ENCODE peak calls at places on chromosome 17, in eight cellular contexts. One of them, this sample, is unnamed.

GRCh38 chr17:72567774-72568173 is 447.0 kb downstream of the SOX9 start:
- DNase-seq in NCI-H2107: no peak
- DNase-seq in A172: no peak
- DNase-seq in pancreas: no peak
- DNase-seq in NCI-H774: peak; percentile 31
- DNase-seq in HCEC 1CT: no peak
- DNase-seq in tibial nerve: no peak
- DNase-seq in WTC11: no peak
- DNase-seq in this sample: no peak

GRCh38 chr17:199806-200603 is 18.6 kb upstream of the DOC2B start:
- DNase-seq in HCEC 1CT: no peak
- DNase-seq in tibial nerve: no peak
- DNase-seq in NCI-H2107: no peak
- DNase-seq in A172: peak; percentile 47
- DNase-seq in NCI-H774: no peak
- DNase-seq in pancreas: peak; percentile 80
- DNase-seq in WTC11: peak; percentile 27
- DNase-seq in this sample: no peak

GRCh38 chr17:79579074-79579800 is 31.6 kb downstream of the RBFOX3 start:
- DNase-seq in pancreas: no peak
- DNase-seq in NCI-H2107: no peak
- DNase-seq in WTC11: no peak
- DNase-seq in A172: no peak
- DNase-seq in HCEC 1CT: no peak
- DNase-seq in NCI-H774: no peak
- DNase-seq in tibial nerve: no peak
- DNase-seq in this sample: no peak

GRCh38 chr17:40854175-40854814 is 12.7 kb downstream of the KRT12 start:
- DNase-seq in NCI-H2107: no peak
- DNase-seq in HCEC 1CT: peak; percentile 93
- DNase-seq in pancreas: no peak
- DNase-seq in NCI-H774: no peak
- DNase-seq in tibial nerve: no peak
- DNase-seq in A172: peak; percentile 94
- DNase-seq in WTC11: no peak
- DNase-seq in this sample: no peak

GRCh38 chr17:73342057-73342522 is 30.3 kb upstream of the CDC42EP4 start:
- DNase-seq in tibial nerve: peak; percentile 58
- DNase-seq in A172: peak; percentile 96
- DNase-seq in HCEC 1CT: peak; percentile 32
- DNase-seq in NCI-H2107: peak; percentile 25
- DNase-seq in NCI-H774: peak; percentile 6
- DNase-seq in pancreas: no peak
- DNase-seq in WTC11: peak; percentile 75
- DNase-seq in this sample: peak; percentile 60

GRCh38 chr17:34606721-34607120 is 27.3 kb downstream of the TMEM132E start:
- DNase-seq in tibial nerve: no peak
- DNase-seq in pancreas: no peak
- DNase-seq in NCI-H774: no peak
- DNase-seq in WTC11: no peak
- DNase-seq in A172: no peak
- DNase-seq in HCEC 1CT: no peak
- DNase-seq in NCI-H2107: no peak
- DNase-seq in this sample: no peak

GRCh38 chr17:74840500-74840899 is 19.2 kb downstream of the GRIN2C start:
- DNase-seq in tibial nerve: no peak
- DNase-seq in pancreas: no peak
- DNase-seq in A172: no peak
- DNase-seq in NCI-H774: no peak
- DNase-seq in WTC11: no peak
- DNase-seq in NCI-H2107: no peak
- DNase-seq in HCEC 1CT: no peak
- DNase-seq in this sample: no peak

GRCh38 chr17:14307560-14308024 is 6.7 kb downstream of the HS3ST3B1 start:
- DNase-seq in tibial nerve: no peak
- DNase-seq in NCI-H2107: no peak
- DNase-seq in WTC11: no peak
- DNase-seq in pancreas: no peak
- DNase-seq in NCI-H774: no peak
- DNase-seq in A172: peak; percentile 38
- DNase-seq in HCEC 1CT: peak; percentile 88
- DNase-seq in this sample: no peak